ENCODE peak calls at places on chromosomes 3 and 15, in five cellular contexts. T, Q, F, X and V are unnamed samples. For H3K4me1 and H3K27me3, the result is how much of the 10 kb centered on the place peaks cover.

GRCh38 chr3:7382293-7383033 is 521.5 kb downstream of the GRM7 start:
- DNase-seq in T (no peak), Q (no peak), F (no peak), X (no peak), V (no peak)

GRCh38 chr3:53842436-53843194 is 3.6 kb downstream of the CHDH start:
- DNase-seq in T (peak), Q (peak), F (peak), X (peak), V (no peak)

GRCh38 chr3:13359916-13360315 is 60.2 kb downstream of the NUP210 start:
- DNase-seq in T (no peak), Q (no peak), F (no peak), X (no peak), V (no peak)

GRCh38 chr3:7630925-7631324 is 770.0 kb downstream of the GRM7 start:
- DNase-seq in T (peak), Q (peak), F (no peak), X (no peak), V (no peak)

GRCh38 chr3:175702956-175703355 is 843.8 kb downstream of the NAALADL2 start:
- DNase-seq in T (no peak), Q (no peak), F (no peak), X (no peak), V (no peak)

GRCh38 chr3:4904801-4905695 is 74.2 kb upstream of the BHLHE40 start:
- DNase-seq in T (no peak), Q (no peak), F (peak), X (no peak), V (no peak)

GRCh38 chr3:135539854-135540253 is 425.7 kb upstream of the PPP2R3A start:
- DNase-seq in T (peak), Q (no peak), F (no peak), X (no peak), V (no peak)

GRCh38 chr3:123719785-123720531 is 135.1 kb upstream of the HACD2 start:
- DNase-seq in T (no peak), Q (peak), F (no peak), X (no peak), V (peak)

GRCh38 chr15:66294932-66295235 is 1.5 kb downstream of the DIS3L start:
- DNase-seq in T (peak), Q (no peak), F (peak), X (no peak), V (no peak)

GRCh38 chr3:41662288-41662687 is 299.6 kb downstream of the ULK4 start:
- DNase-seq in T (no peak), Q (no peak), F (peak), X (no peak), V (no peak)

GRCh38 chr15:28109626-28110415 is 10.7 kb upstream of the OCA2 start:
- DNase-seq in T (no peak), Q (no peak), F (no peak), X (no peak), V (no peak)

GRCh38 chr3:103712320-103713008 is 1277.6 kb downstream of the ZPLD1 start:
- DNase-seq in T (peak), Q (no peak), F (peak), X (no peak), V (no peak)

GRCh38 chr3:64675848-64676247 is 12.0 kb downstream of the ADAMTS9 start:
- DNase-seq in T (no peak), Q (no peak), F (no peak), X (no peak), V (no peak)

GRCh38 chr3:50304601-50305000 is 1.2 kb upstream of the HYAL1 start:
- DNase-seq in T (no peak), Q (no peak), F (peak), X (no peak), V (no peak)

GRCh38 chr3:196440041-196440537 is 7.9 kb upstream of the UBXN7 start:
- DNase-seq in T (no peak), Q (peak), F (peak), X (no peak), V (peak)

GRCh38 chr15:99212401-99212800 is 37.0 kb downstream of the TTC23 start:
- DNase-seq in T (peak), Q (peak), F (peak), X (no peak), V (no peak)

GRCh38 chr15:74400313-74400850 is 32.9 kb upstream of the CYP11A1 start:
- DNase-seq in T (no peak), Q (no peak), F (no peak), X (no peak), V (no peak)

GRCh38 chr15:81642451-81642990 is 268.5 kb upstream of the TMC3 start:
- DNase-seq in T (no peak), Q (no peak), F (peak), X (no peak), V (no peak)

GRCh38 chr3:131218196-131218595 is 163.4 kb upstream of the NUDT16 start:
- DNase-seq in T (no peak), Q (no peak), F (peak), X (no peak), V (no peak)

GRCh38 chr3:146814601-146815315 is 209.6 kb upstream of the PLSCR5 start:
- DNase-seq in T (peak), Q (no peak), F (peak), X (no peak), V (no peak)

GRCh38 chr3:107833046-107833445 is 257.8 kb downstream of the CD47 start:
- DNase-seq in T (no peak), Q (no peak), F (peak), X (no peak), V (no peak)

GRCh38 chr3:179446501-179446900 is 4.8 kb downstream of the GNB4 start:
- DNase-seq in T (peak), Q (no peak), F (peak), X (no peak), V (no peak)

GRCh38 chr15:82952156-82953081 is at the start of gene HOMER2:
- DNase-seq in T (peak), Q (peak), F (no peak), X (peak), V (no peak)

GRCh38 chr15:36888018-36888992 is 212.0 kb downstream of the MEIS2 start:
- DNase-seq in T (peak), Q (peak), F (no peak), X (no peak), V (no peak)

GRCh38 chr15:56241374-56242085 is 2.1 kb downstream of the RFX7 start:
- DNase-seq in T (no peak), Q (no peak), F (peak), X (no peak), V (no peak)

GRCh38 chr3:58471025-58471887 is 20.6 kb upstream of the KCTD6 start:
- DNase-seq in T (peak), Q (peak), F (peak), X (peak), V (no peak)

GRCh38 chr3:172848910-172849309 is 98.4 kb downstream of the ECT2 start:
- DNase-seq in T (no peak), Q (no peak), F (peak), X (no peak), V (no peak)

GRCh38 chr3:106945435-106945834 is 431.8 kb upstream of the CCDC54 start:
- DNase-seq in T (no peak), Q (no peak), F (peak), X (no peak), V (no peak)

GRCh38 chr15:90348456-90348855 is 3.6 kb upstream of the ZNF774 start:
- DNase-seq in T (no peak), Q (no peak), F (no peak), X (no peak), V (no peak)

GRCh38 chr15:40112789-40113188 is 4.1 kb upstream of the BMF start:
- DNase-seq in T (no peak), Q (no peak), F (no peak), X (no peak), V (no peak)

GRCh38 chr3:24110051-24110450 is 165.0 kb downstream of the NR1D2 start:
- DNase-seq in T (no peak), Q (no peak), F (no peak), X (no peak), V (no peak)

GRCh38 chr3:130488769-130489450 is 28.1 kb upstream of the COL6A6 start:
- DNase-seq in T (peak), Q (no peak), F (no peak), X (no peak), V (no peak)

GRCh38 chr15:64193971-64194370 is 31.1 kb upstream of the PPIB start:
- DNase-seq in T (peak), Q (no peak), F (no peak), X (no peak), V (no peak)

GRCh38 chr3:72345980-72346379 is 502.3 kb downstream of the SHQ1 start:
- DNase-seq in T (peak), Q (no peak), F (no peak), X (no peak), V (no peak)

GRCh38 chr15:74291101-74292071 is 55.3 kb downstream of the CCDC33 start:
- DNase-seq in T (peak), Q (peak), F (peak), X (peak), V (peak)

GRCh38 chr3:17433866-17434265 is 308.6 kb downstream of the TBC1D5 start:
- DNase-seq in T (no peak), Q (no peak), F (no peak), X (no peak), V (no peak)

GRCh38 chr15:81270781-81271491 is 53.0 kb downstream of the STARD5 start:
- DNase-seq in T (no peak), Q (no peak), F (peak), X (no peak), V (no peak)

GRCh38 chr3:105139851-105140560 is 226.7 kb upstream of the ALCAM start:
- DNase-seq in T (no peak), Q (no peak), F (no peak), X (no peak), V (no peak)

GRCh38 chr3:192887701-192888100 is 30.0 kb downstream of the MB21D2 start:
- DNase-seq in T (peak), Q (no peak), F (no peak), X (no peak), V (no peak)
- H3K4me1 ChIP-seq in T (under half), Q (under half), F (under half), X (under half), V (under half)

GRCh38 chr3:12312010-12312409 is 23.1 kb downstream of the PPARG start:
- DNase-seq in T (no peak), Q (no peak), F (no peak), X (no peak), V (no peak)
- H3K27me3 ChIP-seq in T (under half), Q (under half), F (under half), X (under half), V (under half)

GRCh38 chr15:34012461-34013028 is 26.5 kb downstream of the AVEN start:
- DNase-seq in T (no peak), Q (no peak), F (no peak), X (no peak), V (no peak)

GRCh38 chr15:34013746-34014145 is 25.3 kb downstream of the AVEN start:
- DNase-seq in T (no peak), Q (no peak), F (no peak), X (no peak), V (no peak)

GRCh38 chr15:34009656-34010055 is 29.3 kb downstream of the AVEN start:
- DNase-seq in T (no peak), Q (no peak), F (no peak), X (no peak), V (no peak)

GRCh38 chr15:34010921-34011320 is 28.1 kb downstream of the AVEN start:
- DNase-seq in T (no peak), Q (no peak), F (no peak), X (no peak), V (no peak)

DNA sequence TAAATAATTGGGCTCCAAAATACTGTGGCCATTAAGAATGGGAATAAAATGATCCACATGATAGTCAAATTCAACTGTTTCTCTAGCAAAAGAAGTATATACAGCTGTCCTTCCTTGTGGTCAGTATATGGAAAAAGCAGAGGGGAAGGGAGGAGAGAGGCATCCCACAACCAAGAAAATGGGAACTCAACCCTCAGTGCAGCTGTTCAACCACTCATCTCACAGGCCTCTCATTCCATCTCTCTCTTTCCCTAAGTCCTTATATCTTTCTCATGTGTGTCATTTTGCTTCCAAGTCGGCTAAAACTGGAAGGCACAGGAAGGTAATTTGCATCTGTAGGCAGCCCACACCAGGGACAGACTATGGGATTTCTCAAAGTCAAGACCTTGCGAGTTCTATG is 27.5 kb downstream of the AVEN start:
- DNase-seq in T (no peak), Q (no peak), F (no peak), X (no peak), V (no peak)
- H3K27ac ChIP-seq in T (no peak), Q (no peak), F (no peak), X (no peak), V (no peak)

DNA sequence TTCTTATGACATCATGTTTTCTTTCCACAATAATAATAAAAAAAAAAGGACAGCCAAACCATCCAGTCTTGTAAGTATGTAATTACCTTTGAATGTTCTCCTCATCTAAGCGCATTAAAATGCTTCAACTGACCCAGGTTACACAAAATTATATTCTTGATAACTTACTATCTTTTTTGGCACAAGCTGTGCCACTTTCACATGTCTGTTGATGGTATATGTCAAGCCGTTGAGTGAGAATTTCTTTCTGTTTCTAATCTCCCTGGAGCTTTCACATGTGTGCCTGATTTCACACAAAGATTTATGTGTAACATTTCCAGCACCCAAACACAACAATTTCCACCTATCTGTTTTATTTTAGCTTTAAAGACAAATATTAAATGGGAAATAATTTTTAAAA is 238.6 kb upstream of the ZNF385D start:
- DNase-seq in T (no peak), Q (no peak), F (no peak), X (no peak), V (no peak)
- H3K4me1 ChIP-seq in T (under half), Q (under half), F (under half), X (under half), V (under half)